ENCODE peak calls at places on chromosomes 2 and 18, in nine cellular contexts. C, H, B, V, Z, A, O, D and S are unnamed samples.

GRCh38 chr2:82395531-82395930 is 2063.5 kb downstream of the SUCLG1 start:
- DNase-seq in C (no peak), H (no peak), B (no peak), V (no peak), Z (no peak), A (no peak), O (no peak), D (no peak), S (no peak)

GRCh38 chr2:9307505-9307904 is 100.9 kb downstream of the ASAP2 start:
- DNase-seq in C (no peak), H (no peak), B (no peak), V (no peak), Z (no peak), A (no peak), O (no peak), D (no peak), S (no peak)

GRCh38 chr2:99836670-99837069 is 305.7 kb downstream of the AFF3 start:
- DNase-seq in C (no peak), H (no peak), B (no peak), V (peak), Z (no peak), A (no peak), O (no peak), D (no peak), S (no peak)

GRCh38 chr18:58046794-58047555 is 2.9 kb downstream of the NEDD4L start:
- DNase-seq in C (no peak), H (no peak), B (no peak), V (no peak), Z (no peak), A (peak), O (no peak), D (peak), S (no peak)

GRCh38 chr2:65576861-65577601 is 144.6 kb upstream of the SPRED2 start:
- DNase-seq in C (peak), H (peak), B (no peak), V (peak), Z (no peak), A (no peak), O (no peak), D (no peak), S (peak)

GRCh38 chr18:75041586-75041985 is 167.4 kb downstream of the PTGR3 start:
- DNase-seq in C (peak), H (peak), B (no peak), V (peak), Z (no peak), A (no peak), O (no peak), D (no peak), S (peak)

GRCh38 chr18:36446059-36446458 is 148.5 kb downstream of the FHOD3 start:
- DNase-seq in C (no peak), H (no peak), B (no peak), V (peak), Z (no peak), A (peak), O (no peak), D (no peak), S (no peak)

GRCh38 chr18:24083550-24083949 is 55.3 kb upstream of the CABYR start:
- DNase-seq in C (no peak), H (no peak), B (no peak), V (no peak), Z (no peak), A (no peak), O (no peak), D (no peak), S (no peak)

GRCh38 chr2:33978471-33978870 is 379.4 kb upstream of the FAM98A start:
- DNase-seq in C (no peak), H (no peak), B (no peak), V (no peak), Z (no peak), A (no peak), O (no peak), D (no peak), S (no peak)

GRCh38 chr2:15325296-15325695 is 235.8 kb downstream of the NBAS start:
- DNase-seq in C (no peak), H (no peak), B (no peak), V (no peak), Z (no peak), A (no peak), O (no peak), D (no peak), S (no peak)

GRCh38 chr2:27729198-27729597 is 42.3 kb upstream of the MRPL33 start:
- DNase-seq in C (no peak), H (no peak), B (no peak), V (no peak), Z (no peak), A (peak), O (no peak), D (no peak), S (no peak)

GRCh38 chr2:212083492-212083891 is 455.1 kb downstream of the ERBB4 start:
- DNase-seq in C (no peak), H (no peak), B (no peak), V (no peak), Z (no peak), A (no peak), O (no peak), D (no peak), S (no peak)

GRCh38 chr2:218716070-218716469 is 5.4 kb downstream of the TTLL4 start:
- DNase-seq in C (no peak), H (no peak), B (no peak), V (peak), Z (no peak), A (no peak), O (no peak), D (no peak), S (peak)

GRCh38 chr2:81545626-81546025 is 1241.1 kb upstream of the LRRTM1 start:
- DNase-seq in C (no peak), H (no peak), B (no peak), V (no peak), Z (no peak), A (no peak), O (no peak), D (no peak), S (no peak)